ENCODE peak calls at places on chromosome 18, in five cellular contexts. One of them, this sample, is unnamed.

GRCh38 chr18:78154444-78154843 is 825.2 kb upstream of the SALL3 start:
- DNase-seq in fibroblast of lung: no peak
- DNase-seq in astrocyte: no peak
- DNase-seq in activated T-helper 9 cell treated with anti-CD3 and anti-CD28 coated beads, Interleukin-2, amount 50 U/mL, for 16 hours: no peak
- DNase-seq in activated naive CD8-positive, alpha-beta T cell treated with anti-CD3 and anti-CD28 coated beads, Interleukin-2, amount 50 U/mL, for 24 hours: no peak
- DNase-seq in this sample: no peak

GRCh38 chr18:67854340-67854739 is 337.8 kb upstream of the DSEL start:
- DNase-seq in activated naive CD8-positive, alpha-beta T cell treated with anti-CD3 and anti-CD28 coated beads, Interleukin-2, amount 50 U/mL, for 24 hours: no peak
- DNase-seq in fibroblast of lung: peak; percentile 34
- DNase-seq in activated T-helper 9 cell treated with anti-CD3 and anti-CD28 coated beads, Interleukin-2, amount 50 U/mL, for 16 hours: no peak
- DNase-seq in astrocyte: no peak
- DNase-seq in this sample: no peak

GRCh38 chr18:37207343-37207742 is 358.3 kb downstream of the CELF4 start:
- DNase-seq in activated T-helper 9 cell treated with anti-CD3 and anti-CD28 coated beads, Interleukin-2, amount 50 U/mL, for 16 hours: no peak
- DNase-seq in activated naive CD8-positive, alpha-beta T cell treated with anti-CD3 and anti-CD28 coated beads, Interleukin-2, amount 50 U/mL, for 24 hours: no peak
- DNase-seq in fibroblast of lung: no peak
- DNase-seq in astrocyte: no peak
- DNase-seq in this sample: no peak

GRCh38 chr18:22542400-22542835 is 124.7 kb upstream of the CTAGE1 start:
- DNase-seq in astrocyte: peak; percentile 75
- DNase-seq in fibroblast of lung: peak; percentile 47
- DNase-seq in activated naive CD8-positive, alpha-beta T cell treated with anti-CD3 and anti-CD28 coated beads, Interleukin-2, amount 50 U/mL, for 24 hours: no peak
- DNase-seq in activated T-helper 9 cell treated with anti-CD3 and anti-CD28 coated beads, Interleukin-2, amount 50 U/mL, for 16 hours: no peak
- DNase-seq in this sample: no peak

GRCh38 chr18:33751613-33752221 is 173.7 kb downstream of the ASXL3 start:
- DNase-seq in fibroblast of lung: peak; percentile 67
- DNase-seq in astrocyte: no peak
- DNase-seq in activated T-helper 9 cell treated with anti-CD3 and anti-CD28 coated beads, Interleukin-2, amount 50 U/mL, for 16 hours: no peak
- DNase-seq in activated naive CD8-positive, alpha-beta T cell treated with anti-CD3 and anti-CD28 coated beads, Interleukin-2, amount 50 U/mL, for 24 hours: no peak
- DNase-seq in this sample: no peak

GRCh38 chr18:57210101-57210661 is 63.3 kb downstream of the BOD1L2 start:
- DNase-seq in astrocyte: peak; percentile 63
- DNase-seq in activated T-helper 9 cell treated with anti-CD3 and anti-CD28 coated beads, Interleukin-2, amount 50 U/mL, for 16 hours: no peak
- DNase-seq in fibroblast of lung: peak; percentile 43
- DNase-seq in activated naive CD8-positive, alpha-beta T cell treated with anti-CD3 and anti-CD28 coated beads, Interleukin-2, amount 50 U/mL, for 24 hours: no peak
- DNase-seq in this sample: peak; percentile 3

GRCh38 chr18:78754311-78755043 is 225.1 kb upstream of the SALL3 start:
- DNase-seq in astrocyte: no peak
- DNase-seq in activated T-helper 9 cell treated with anti-CD3 and anti-CD28 coated beads, Interleukin-2, amount 50 U/mL, for 16 hours: no peak
- DNase-seq in activated naive CD8-positive, alpha-beta T cell treated with anti-CD3 and anti-CD28 coated beads, Interleukin-2, amount 50 U/mL, for 24 hours: no peak
- DNase-seq in fibroblast of lung: no peak
- DNase-seq in this sample: no peak

GRCh38 chr18:50836521-50836957 is 16.7 kb upstream of the MRO start:
- DNase-seq in activated naive CD8-positive, alpha-beta T cell treated with anti-CD3 and anti-CD28 coated beads, Interleukin-2, amount 50 U/mL, for 24 hours: no peak
- DNase-seq in astrocyte: peak; percentile 94
- DNase-seq in activated T-helper 9 cell treated with anti-CD3 and anti-CD28 coated beads, Interleukin-2, amount 50 U/mL, for 16 hours: no peak
- DNase-seq in fibroblast of lung: peak; percentile 56
- DNase-seq in this sample: no peak

GRCh38 chr18:36757081-36757480 is 71.7 kb downstream of the TPGS2 start:
- DNase-seq in fibroblast of lung: peak; percentile 72
- DNase-seq in activated T-helper 9 cell treated with anti-CD3 and anti-CD28 coated beads, Interleukin-2, amount 50 U/mL, for 16 hours: no peak
- DNase-seq in astrocyte: peak; percentile 46
- DNase-seq in activated naive CD8-positive, alpha-beta T cell treated with anti-CD3 and anti-CD28 coated beads, Interleukin-2, amount 50 U/mL, for 24 hours: no peak
- DNase-seq in this sample: no peak

GRCh38 chr18:42051411-42051810 is 96.4 kb downstream of the PIK3C3 start:
- DNase-seq in fibroblast of lung: no peak
- DNase-seq in activated T-helper 9 cell treated with anti-CD3 and anti-CD28 coated beads, Interleukin-2, amount 50 U/mL, for 16 hours: no peak
- DNase-seq in astrocyte: no peak
- DNase-seq in activated naive CD8-positive, alpha-beta T cell treated with anti-CD3 and anti-CD28 coated beads, Interleukin-2, amount 50 U/mL, for 24 hours: no peak
- DNase-seq in this sample: no peak

GRCh38 chr18:76788571-76789317 is 33.6 kb upstream of the ZNF236 start:
- DNase-seq in fibroblast of lung: no peak
- DNase-seq in activated T-helper 9 cell treated with anti-CD3 and anti-CD28 coated beads, Interleukin-2, amount 50 U/mL, for 16 hours: no peak
- DNase-seq in astrocyte: no peak
- DNase-seq in activated naive CD8-positive, alpha-beta T cell treated with anti-CD3 and anti-CD28 coated beads, Interleukin-2, amount 50 U/mL, for 24 hours: no peak
- DNase-seq in this sample: no peak

GRCh38 chr18:37294951-37295350 is 270.6 kb downstream of the CELF4 start:
- DNase-seq in activated naive CD8-positive, alpha-beta T cell treated with anti-CD3 and anti-CD28 coated beads, Interleukin-2, amount 50 U/mL, for 24 hours: peak; percentile 8
- DNase-seq in activated T-helper 9 cell treated with anti-CD3 and anti-CD28 coated beads, Interleukin-2, amount 50 U/mL, for 16 hours: no peak
- DNase-seq in astrocyte: no peak
- DNase-seq in fibroblast of lung: no peak
- DNase-seq in this sample: no peak

GRCh38 chr18:45365835-45366234 is 249.4 kb upstream of the SLC14A2 start:
- DNase-seq in activated naive CD8-positive, alpha-beta T cell treated with anti-CD3 and anti-CD28 coated beads, Interleukin-2, amount 50 U/mL, for 24 hours: no peak
- DNase-seq in activated T-helper 9 cell treated with anti-CD3 and anti-CD28 coated beads, Interleukin-2, amount 50 U/mL, for 16 hours: no peak
- DNase-seq in fibroblast of lung: no peak
- DNase-seq in astrocyte: peak; percentile 58
- DNase-seq in this sample: no peak

GRCh38 chr18:77899972-77900754 is 650.5 kb downstream of the GALR1 start:
- DNase-seq in activated T-helper 9 cell treated with anti-CD3 and anti-CD28 coated beads, Interleukin-2, amount 50 U/mL, for 16 hours: peak; percentile 26
- DNase-seq in fibroblast of lung: peak; percentile 2
- DNase-seq in activated naive CD8-positive, alpha-beta T cell treated with anti-CD3 and anti-CD28 coated beads, Interleukin-2, amount 50 U/mL, for 24 hours: peak; percentile 60
- DNase-seq in astrocyte: peak; percentile 2
- DNase-seq in this sample: peak; percentile 49

This sample was measured in GDM1.